ENCODE peak calls at places on chromosomes 7 and 10, in four cellular contexts. One of them, this sample, is unnamed.

GRCh38 chr10:102578782-102579181 is 65.5 kb upstream of the TRIM8 start:
- DNase-seq in A549: peak
- DNase-seq in K562: no peak
- DNase-seq in HepG2: no peak
- DNase-seq in this sample: no peak

GRCh38 chr10:86876748-86877147 is 80.7 kb downstream of the MMRN2 start:
- DNase-seq in A549: no peak
- DNase-seq in HepG2: no peak
- DNase-seq in K562: no peak
- DNase-seq in this sample: peak

GRCh38 chr7:150514748-150515222 is at the start of gene GIMAP7:
- DNase-seq in K562: no peak
- DNase-seq in A549: no peak
- DNase-seq in HepG2: no peak
- DNase-seq in this sample: no peak

GRCh38 chr10:34195364-34196057 is 619.6 kb downstream of the PARD3 start:
- DNase-seq in K562: no peak
- DNase-seq in HepG2: no peak
- DNase-seq in A549: no peak
- DNase-seq in this sample: no peak

GRCh38 chr7:36863901-36864701 is 139.8 kb upstream of the AOAH start:
- DNase-seq in HepG2: peak
- DNase-seq in A549: no peak
- DNase-seq in K562: no peak
- DNase-seq in this sample: no peak

GRCh38 chr7:110595694-110596093 is 495.2 kb upstream of the LRRN3 start:
- DNase-seq in HepG2: no peak
- DNase-seq in K562: no peak
- DNase-seq in A549: peak
- DNase-seq in this sample: no peak

GRCh38 chr10:12062754-12063482 is 5.8 kb upstream of the DHTKD1 start:
- DNase-seq in A549: no peak
- DNase-seq in K562: no peak
- DNase-seq in HepG2: no peak
- DNase-seq in this sample: no peak

GRCh38 chr7:84508569-84508968 is 314.0 kb upstream of the SEMA3A start:
- DNase-seq in K562: no peak
- DNase-seq in A549: no peak
- DNase-seq in HepG2: no peak
- DNase-seq in this sample: no peak

GRCh38 chr7:106260136-106260561 is 24.6 kb downstream of the NAMPT start:
- DNase-seq in HepG2: no peak
- DNase-seq in K562: no peak
- DNase-seq in A549: no peak
- DNase-seq in this sample: no peak

GRCh38 chr10:132387723-132388210 is 9.2 kb upstream of the PWWP2B start:
- DNase-seq in K562: peak
- DNase-seq in A549: peak
- DNase-seq in HepG2: peak
- DNase-seq in this sample: peak

GRCh38 chr7:76063525-76063924 is 15.6 kb downstream of the MDH2 start:
- DNase-seq in A549: no peak
- DNase-seq in HepG2: no peak
- DNase-seq in K562: peak
- DNase-seq in this sample: no peak

GRCh38 chr7:154304740-154305679 is 252.8 kb downstream of the DPP6 start:
- DNase-seq in A549: no peak
- DNase-seq in HepG2: no peak
- DNase-seq in K562: no peak
- DNase-seq in this sample: no peak

GRCh38 chr10:119896937-119897336 is 4.4 kb downstream of the SEC23IP start:
- DNase-seq in K562: no peak
- DNase-seq in A549: peak
- DNase-seq in HepG2: peak
- DNase-seq in this sample: no peak

GRCh38 chr10:128865398-128865797 is 601.6 kb upstream of the MGMT start:
- DNase-seq in K562: no peak
- DNase-seq in A549: no peak
- DNase-seq in HepG2: no peak
- DNase-seq in this sample: no peak

GRCh38 chr10:74194545-74194944 is 43.5 kb downstream of the ADK start:
- DNase-seq in K562: no peak
- DNase-seq in HepG2: no peak
- DNase-seq in A549: no peak
- DNase-seq in this sample: peak

GRCh38 chr10:122493761-122494160 is 32.4 kb downstream of the HTRA1 start:
- DNase-seq in A549: no peak
- DNase-seq in K562: no peak
- DNase-seq in HepG2: no peak
- DNase-seq in this sample: no peak

GRCh38 chr7:74454059-74454947 is 597 bp downstream of the GTF2IRD1 start:
- DNase-seq in A549: no peak
- DNase-seq in HepG2: no peak
- DNase-seq in K562: no peak
- DNase-seq in this sample: no peak

GRCh38 chr7:68529221-68529620 is 1069.1 kb upstream of the AUTS2 start:
- DNase-seq in K562: no peak
- DNase-seq in HepG2: no peak
- DNase-seq in A549: no peak
- DNase-seq in this sample: no peak

GRCh38 chr7:107166702-107167426 is 1.9 kb upstream of the HBP1 start:
- DNase-seq in A549: no peak
- DNase-seq in HepG2: no peak
- DNase-seq in K562: no peak
- DNase-seq in this sample: no peak

GRCh38 chr7:100152404-100152803 is 3.7 kb downstream of the LAMTOR4 start:
- DNase-seq in A549: no peak
- DNase-seq in HepG2: no peak
- DNase-seq in K562: no peak
- DNase-seq in this sample: no peak

GRCh38 chr10:72186633-72187330 is 29.0 kb upstream of the ANAPC16 start:
- DNase-seq in HepG2: no peak
- DNase-seq in K562: no peak
- DNase-seq in A549: no peak
- DNase-seq in this sample: peak

GRCh38 chr10:52951819-52952218 is 179.2 kb upstream of the MBL2 start:
- DNase-seq in HepG2: peak
- DNase-seq in K562: peak
- DNase-seq in A549: peak
- DNase-seq in this sample: peak

GRCh38 chr7:27192546-27193334 is 7.2 kb downstream of the HOXA13 start:
- DNase-seq in K562: no peak
- DNase-seq in HepG2: no peak
- DNase-seq in A549: no peak
- DNase-seq in this sample: no peak

GRCh38 chr10:29522038-29522855 is 112.5 kb downstream of the SVIL start:
- DNase-seq in A549: no peak
- DNase-seq in K562: no peak
- DNase-seq in HepG2: no peak
- DNase-seq in this sample: peak

GRCh38 chr7:3282457-3282856 is 18.6 kb upstream of the SDK1 start:
- DNase-seq in K562: no peak
- DNase-seq in HepG2: no peak
- DNase-seq in A549: no peak
- DNase-seq in this sample: no peak

GRCh38 chr7:82567841-82568240 is 124.3 kb upstream of the CACNA2D1 start:
- DNase-seq in A549: no peak
- DNase-seq in HepG2: no peak
- DNase-seq in K562: no peak
- DNase-seq in this sample: no peak

GRCh38 chr7:82572195-82572880 is 128.8 kb upstream of the CACNA2D1 start:
- DNase-seq in HepG2: peak
- DNase-seq in K562: peak
- DNase-seq in A549: peak
- DNase-seq in this sample: peak

GRCh38 chr7:82567356-82567755 is 123.8 kb upstream of the CACNA2D1 start:
- DNase-seq in K562: no peak
- DNase-seq in HepG2: no peak
- DNase-seq in A549: no peak
- DNase-seq in this sample: no peak

GRCh38 chr7:82562716-82563404 is 119.3 kb upstream of the CACNA2D1 start:
- DNase-seq in HepG2: no peak
- DNase-seq in A549: no peak
- DNase-seq in K562: no peak
- DNase-seq in this sample: peak

DNA sequence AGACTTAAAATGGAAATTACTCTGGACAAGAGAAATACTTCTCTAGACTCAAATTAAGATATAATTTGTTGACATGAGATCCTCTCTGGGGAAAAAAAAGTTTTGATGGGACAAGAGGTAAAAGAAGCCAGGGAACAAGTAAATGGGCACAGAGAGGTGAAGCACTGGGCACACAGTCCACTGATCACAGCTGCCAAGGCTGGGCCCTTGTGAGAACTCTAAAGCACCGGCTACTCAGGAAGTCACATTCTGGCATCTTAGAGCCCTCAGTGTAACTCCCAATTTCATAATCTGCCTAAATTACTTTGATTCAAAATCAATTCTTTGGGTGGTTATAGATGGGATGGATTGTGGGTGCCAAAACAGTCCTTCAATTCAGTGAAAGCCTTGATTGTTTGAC is 123.2 kb upstream of the CACNA2D1 start:
- DNase-seq in K562: no peak
- DNase-seq in HepG2: no peak
- DNase-seq in A549: no peak
- DNase-seq in this sample: no peak
- TF ChIP-seq RAD21 in K562: no peak
- TF ChIP-seq RAD21 in HepG2: no peak
- TF ChIP-seq RAD21 in A549: no peak
- TF ChIP-seq RAD21 in this sample: no peak

DNA sequence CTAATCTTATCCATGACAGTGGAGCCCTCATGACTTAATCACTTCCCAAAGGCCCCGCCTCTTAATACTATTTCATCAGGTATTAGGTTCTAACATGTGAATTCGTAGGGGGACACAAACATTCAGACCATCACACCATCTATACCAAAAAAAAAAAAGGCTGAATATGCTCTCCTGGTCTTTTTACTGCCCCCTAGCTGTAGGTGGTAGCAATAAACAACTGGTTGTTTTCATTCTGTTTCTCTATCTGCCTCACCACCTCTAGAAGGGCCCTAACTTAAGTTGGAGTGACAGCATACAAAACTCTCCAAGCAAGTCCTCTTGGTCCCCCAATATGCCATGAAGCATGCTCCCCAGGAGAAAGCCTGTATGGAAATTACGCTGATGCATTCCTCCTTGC is 94.1 kb downstream of the GRM8 start:
- DNase-seq in HepG2: peak
- DNase-seq in K562: peak
- DNase-seq in A549: peak
- DNase-seq in this sample: no peak
- TF ChIP-seq CTCF in HepG2: peak
- TF ChIP-seq CTCF in K562: peak
- TF ChIP-seq CTCF in A549: peak
- TF ChIP-seq CTCF in this sample: no peak

DNA sequence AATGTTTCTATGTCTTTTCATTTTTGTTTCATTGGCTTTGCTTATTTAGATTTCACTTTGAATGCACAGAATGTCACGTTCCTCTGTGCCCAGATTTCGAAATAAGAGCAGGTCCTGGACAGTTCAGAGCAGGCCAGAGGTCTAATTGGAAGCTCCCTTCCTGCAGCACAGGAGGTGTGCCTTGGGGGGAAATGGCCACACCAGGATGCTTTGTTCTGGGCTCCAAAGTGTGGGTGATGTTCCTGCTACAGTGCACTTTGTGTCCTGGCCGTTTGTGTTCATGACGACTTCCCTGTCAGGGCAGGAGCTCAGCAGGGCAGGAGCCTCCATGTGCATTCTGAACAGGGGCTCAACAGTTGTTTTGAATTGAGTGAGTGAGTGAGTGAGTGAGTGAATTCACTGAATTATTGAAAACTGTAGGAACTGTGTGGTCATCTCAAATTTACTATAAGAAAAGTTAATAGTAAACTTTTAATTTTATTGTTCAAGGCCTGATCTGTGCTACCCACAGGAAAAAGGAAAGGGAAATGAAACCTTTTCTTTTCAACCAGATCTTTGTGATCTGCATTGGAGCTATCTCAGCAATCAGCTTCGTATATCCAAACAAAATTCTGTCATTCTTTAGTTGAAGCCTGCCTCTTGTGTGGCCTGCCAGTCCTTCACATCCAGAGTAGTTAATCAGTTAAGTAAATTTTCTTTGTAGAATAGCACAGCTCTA is 109.5 kb upstream of the GJD4 start:
- DNase-seq in HepG2: peak
- DNase-seq in K562: no peak
- DNase-seq in A549: no peak
- DNase-seq in this sample: peak
- TF ChIP-seq MAZ in HepG2: no peak
- TF ChIP-seq MAZ in K562: no peak
- TF ChIP-seq MAZ in A549: no peak
- TF ChIP-seq MAZ in this sample: no peak

GRCh38 chr7:11505471-11505870 is 326.5 kb downstream of the THSD7A start:
- DNase-seq in K562: no peak
- DNase-seq in A549: no peak
- DNase-seq in HepG2: no peak
- DNase-seq in this sample: no peak
- TF ChIP-seq RAD21 in K562: no peak
- TF ChIP-seq RAD21 in A549: no peak
- TF ChIP-seq RAD21 in HepG2: no peak
- TF ChIP-seq RAD21 in this sample: no peak

DNA sequence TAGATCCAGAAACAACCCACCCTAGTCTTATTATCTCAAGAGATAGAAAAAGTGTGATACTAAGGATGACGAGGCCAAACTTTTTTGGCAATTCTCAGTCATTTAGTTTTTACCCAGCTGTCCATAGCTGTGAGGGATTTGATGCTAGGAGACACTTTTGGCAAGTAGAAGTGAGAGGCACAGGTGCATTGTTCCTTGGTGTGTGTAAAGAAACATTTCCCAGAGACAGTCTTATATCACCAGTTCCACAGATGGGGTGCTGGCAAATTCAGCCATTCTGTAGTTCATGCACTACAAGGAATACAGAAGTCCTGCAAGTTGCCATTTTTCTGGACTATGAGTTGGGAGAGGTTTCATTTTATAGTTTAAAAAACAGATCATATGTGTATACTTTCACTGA is 403.3 kb upstream of the GHITM start:
- DNase-seq in K562: no peak
- DNase-seq in HepG2: no peak
- DNase-seq in A549: no peak
- DNase-seq in this sample: no peak
- TF ChIP-seq CTCF in K562: no peak
- TF ChIP-seq CTCF in HepG2: no peak
- TF ChIP-seq CTCF in A549: no peak
- TF ChIP-seq CTCF in this sample: no peak

DNA sequence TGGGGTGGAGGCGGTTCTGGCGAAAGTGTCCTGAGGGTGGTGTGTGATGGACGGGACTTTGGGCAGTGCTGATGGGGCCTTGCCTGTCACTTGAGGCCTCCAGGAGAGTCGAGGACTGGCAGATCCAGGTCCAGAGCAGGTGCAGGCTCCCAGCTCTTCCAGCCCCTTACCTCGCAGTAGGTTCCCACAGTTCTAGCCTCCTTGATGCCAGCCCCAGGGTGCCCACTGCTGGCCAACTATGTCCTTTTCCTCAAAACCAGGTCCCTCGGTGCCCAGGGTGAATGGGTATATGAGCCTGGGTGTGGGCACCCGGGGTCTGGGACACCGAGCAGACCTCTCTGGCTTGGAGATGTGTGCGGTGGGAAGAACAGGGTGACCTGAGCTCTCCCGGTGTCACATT is 8.3 kb downstream of the FAM20C start:
- DNase-seq in A549: no peak
- DNase-seq in HepG2: no peak
- DNase-seq in K562: no peak
- DNase-seq in this sample: no peak
- TF ChIP-seq MAZ in A549: no peak
- TF ChIP-seq MAZ in HepG2: no peak
- TF ChIP-seq MAZ in K562: no peak
- TF ChIP-seq MAZ in this sample: no peak